ENCODE peak calls at places on chromosome 3, in seven cellular contexts. One of them, this sample, is unnamed.

GRCh38 chr3:171306631-171307030 is 153.6 kb downstream of the TNIK start:
- DNase-seq in stimulated activated CD4-positive, alpha-beta T cell treated with anti-CD3 and anti-CD28 coated beads, Interleukin-12 subunit alpha, Interleukin-12 subunit beta, amount 100 ng/mL, for 4 hours: no peak
- DNase-seq in cardiac septum: peak
- DNase-seq in AG10803: peak
- DNase-seq in stimulated activated CD8-positive, alpha-beta memory T cell treated with anti-CD3 and anti-CD28 coated beads, Interleukin-12 subunit alpha, Interleukin-12 subunit beta, amount 100 ng/mL, for 1 hour: no peak
- DNase-seq in T47D: no peak
- DNase-seq in HEK293T: peak
- DNase-seq in this sample: no peak

GRCh38 chr3:194281306-194281705 is 69.8 kb downstream of the CPN2 start:
- DNase-seq in stimulated activated CD4-positive, alpha-beta T cell treated with anti-CD3 and anti-CD28 coated beads, Interleukin-12 subunit alpha, Interleukin-12 subunit beta, amount 100 ng/mL, for 4 hours: no peak
- DNase-seq in cardiac septum: peak
- DNase-seq in AG10803: no peak
- DNase-seq in stimulated activated CD8-positive, alpha-beta memory T cell treated with anti-CD3 and anti-CD28 coated beads, Interleukin-12 subunit alpha, Interleukin-12 subunit beta, amount 100 ng/mL, for 1 hour: no peak
- DNase-seq in T47D: no peak
- DNase-seq in HEK293T: no peak
- DNase-seq in this sample: no peak

GRCh38 chr3:106759686-106760085 is 617.6 kb upstream of the CCDC54 start:
- DNase-seq in stimulated activated CD4-positive, alpha-beta T cell treated with anti-CD3 and anti-CD28 coated beads, Interleukin-12 subunit alpha, Interleukin-12 subunit beta, amount 100 ng/mL, for 4 hours: no peak
- DNase-seq in cardiac septum: no peak
- DNase-seq in AG10803: peak
- DNase-seq in stimulated activated CD8-positive, alpha-beta memory T cell treated with anti-CD3 and anti-CD28 coated beads, Interleukin-12 subunit alpha, Interleukin-12 subunit beta, amount 100 ng/mL, for 1 hour: no peak
- DNase-seq in T47D: no peak
- DNase-seq in HEK293T: no peak
- DNase-seq in this sample: no peak

GRCh38 chr3:41148901-41149300 is 50.4 kb upstream of the CTNNB1 start:
- DNase-seq in stimulated activated CD4-positive, alpha-beta T cell treated with anti-CD3 and anti-CD28 coated beads, Interleukin-12 subunit alpha, Interleukin-12 subunit beta, amount 100 ng/mL, for 4 hours: no peak
- DNase-seq in cardiac septum: no peak
- DNase-seq in AG10803: no peak
- DNase-seq in stimulated activated CD8-positive, alpha-beta memory T cell treated with anti-CD3 and anti-CD28 coated beads, Interleukin-12 subunit alpha, Interleukin-12 subunit beta, amount 100 ng/mL, for 1 hour: no peak
- DNase-seq in T47D: no peak
- DNase-seq in HEK293T: no peak
- DNase-seq in this sample: no peak

GRCh38 chr3:98482717-98483482 is 14.6 kb upstream of the OR5K2 start:
- DNase-seq in stimulated activated CD4-positive, alpha-beta T cell treated with anti-CD3 and anti-CD28 coated beads, Interleukin-12 subunit alpha, Interleukin-12 subunit beta, amount 100 ng/mL, for 4 hours: no peak
- DNase-seq in cardiac septum: peak
- DNase-seq in AG10803: no peak
- DNase-seq in stimulated activated CD8-positive, alpha-beta memory T cell treated with anti-CD3 and anti-CD28 coated beads, Interleukin-12 subunit alpha, Interleukin-12 subunit beta, amount 100 ng/mL, for 1 hour: no peak
- DNase-seq in T47D: peak
- DNase-seq in HEK293T: no peak
- DNase-seq in this sample: no peak

GRCh38 chr3:127749361-127749760 is 73.0 kb downstream of the MGLL start:
- DNase-seq in stimulated activated CD4-positive, alpha-beta T cell treated with anti-CD3 and anti-CD28 coated beads, Interleukin-12 subunit alpha, Interleukin-12 subunit beta, amount 100 ng/mL, for 4 hours: no peak
- DNase-seq in cardiac septum: no peak
- DNase-seq in AG10803: no peak
- DNase-seq in stimulated activated CD8-positive, alpha-beta memory T cell treated with anti-CD3 and anti-CD28 coated beads, Interleukin-12 subunit alpha, Interleukin-12 subunit beta, amount 100 ng/mL, for 1 hour: no peak
- DNase-seq in T47D: no peak
- DNase-seq in HEK293T: no peak
- DNase-seq in this sample: no peak

GRCh38 chr3:186705882-186706780 is 11.0 kb upstream of the KNG1 start:
- DNase-seq in stimulated activated CD4-positive, alpha-beta T cell treated with anti-CD3 and anti-CD28 coated beads, Interleukin-12 subunit alpha, Interleukin-12 subunit beta, amount 100 ng/mL, for 4 hours: no peak
- DNase-seq in cardiac septum: no peak
- DNase-seq in AG10803: no peak
- DNase-seq in stimulated activated CD8-positive, alpha-beta memory T cell treated with anti-CD3 and anti-CD28 coated beads, Interleukin-12 subunit alpha, Interleukin-12 subunit beta, amount 100 ng/mL, for 1 hour: no peak
- DNase-seq in T47D: no peak
- DNase-seq in HEK293T: no peak
- DNase-seq in this sample: peak

GRCh38 chr3:25493786-25494185 is 65.7 kb downstream of the RARB start:
- DNase-seq in stimulated activated CD4-positive, alpha-beta T cell treated with anti-CD3 and anti-CD28 coated beads, Interleukin-12 subunit alpha, Interleukin-12 subunit beta, amount 100 ng/mL, for 4 hours: no peak
- DNase-seq in cardiac septum: no peak
- DNase-seq in AG10803: peak
- DNase-seq in stimulated activated CD8-positive, alpha-beta memory T cell treated with anti-CD3 and anti-CD28 coated beads, Interleukin-12 subunit alpha, Interleukin-12 subunit beta, amount 100 ng/mL, for 1 hour: no peak
- DNase-seq in T47D: no peak
- DNase-seq in HEK293T: no peak
- DNase-seq in this sample: no peak

GRCh38 chr3:102179321-102180290 is 255.2 kb upstream of the ZPLD1 start:
- DNase-seq in stimulated activated CD4-positive, alpha-beta T cell treated with anti-CD3 and anti-CD28 coated beads, Interleukin-12 subunit alpha, Interleukin-12 subunit beta, amount 100 ng/mL, for 4 hours: no peak
- DNase-seq in cardiac septum: no peak
- DNase-seq in AG10803: no peak
- DNase-seq in stimulated activated CD8-positive, alpha-beta memory T cell treated with anti-CD3 and anti-CD28 coated beads, Interleukin-12 subunit alpha, Interleukin-12 subunit beta, amount 100 ng/mL, for 1 hour: no peak
- DNase-seq in T47D: peak
- DNase-seq in HEK293T: no peak
- DNase-seq in this sample: no peak

GRCh38 chr3:31823184-31823583 is 157.9 kb downstream of the OSBPL10 start:
- DNase-seq in stimulated activated CD4-positive, alpha-beta T cell treated with anti-CD3 and anti-CD28 coated beads, Interleukin-12 subunit alpha, Interleukin-12 subunit beta, amount 100 ng/mL, for 4 hours: no peak
- DNase-seq in cardiac septum: no peak
- DNase-seq in AG10803: no peak
- DNase-seq in stimulated activated CD8-positive, alpha-beta memory T cell treated with anti-CD3 and anti-CD28 coated beads, Interleukin-12 subunit alpha, Interleukin-12 subunit beta, amount 100 ng/mL, for 1 hour: no peak
- DNase-seq in T47D: no peak
- DNase-seq in HEK293T: no peak
- DNase-seq in this sample: no peak

GRCh38 chr3:116018651-116019050 is 395.3 kb downstream of the GAP43 start:
- DNase-seq in stimulated activated CD4-positive, alpha-beta T cell treated with anti-CD3 and anti-CD28 coated beads, Interleukin-12 subunit alpha, Interleukin-12 subunit beta, amount 100 ng/mL, for 4 hours: no peak
- DNase-seq in cardiac septum: no peak
- DNase-seq in AG10803: peak
- DNase-seq in stimulated activated CD8-positive, alpha-beta memory T cell treated with anti-CD3 and anti-CD28 coated beads, Interleukin-12 subunit alpha, Interleukin-12 subunit beta, amount 100 ng/mL, for 1 hour: no peak
- DNase-seq in T47D: no peak
- DNase-seq in HEK293T: no peak
- DNase-seq in this sample: no peak

GRCh38 chr3:128326051-128326823 is 140.5 kb downstream of the DNAJB8 start:
- DNase-seq in stimulated activated CD4-positive, alpha-beta T cell treated with anti-CD3 and anti-CD28 coated beads, Interleukin-12 subunit alpha, Interleukin-12 subunit beta, amount 100 ng/mL, for 4 hours: no peak
- DNase-seq in cardiac septum: peak
- DNase-seq in AG10803: no peak
- DNase-seq in stimulated activated CD8-positive, alpha-beta memory T cell treated with anti-CD3 and anti-CD28 coated beads, Interleukin-12 subunit alpha, Interleukin-12 subunit beta, amount 100 ng/mL, for 1 hour: no peak
- DNase-seq in T47D: no peak
- DNase-seq in HEK293T: no peak
- DNase-seq in this sample: no peak

GRCh38 chr3:144055604-144056003 is 84.0 kb downstream of the DIPK2A start:
- DNase-seq in stimulated activated CD4-positive, alpha-beta T cell treated with anti-CD3 and anti-CD28 coated beads, Interleukin-12 subunit alpha, Interleukin-12 subunit beta, amount 100 ng/mL, for 4 hours: no peak
- DNase-seq in cardiac septum: no peak
- DNase-seq in AG10803: peak
- DNase-seq in stimulated activated CD8-positive, alpha-beta memory T cell treated with anti-CD3 and anti-CD28 coated beads, Interleukin-12 subunit alpha, Interleukin-12 subunit beta, amount 100 ng/mL, for 1 hour: no peak
- DNase-seq in T47D: no peak
- DNase-seq in HEK293T: no peak
- DNase-seq in this sample: no peak

GRCh38 chr3:185696039-185696438 is 109.9 kb downstream of the SENP2 start:
- DNase-seq in stimulated activated CD4-positive, alpha-beta T cell treated with anti-CD3 and anti-CD28 coated beads, Interleukin-12 subunit alpha, Interleukin-12 subunit beta, amount 100 ng/mL, for 4 hours: no peak
- DNase-seq in cardiac septum: no peak
- DNase-seq in AG10803: no peak
- DNase-seq in stimulated activated CD8-positive, alpha-beta memory T cell treated with anti-CD3 and anti-CD28 coated beads, Interleukin-12 subunit alpha, Interleukin-12 subunit beta, amount 100 ng/mL, for 1 hour: no peak
- DNase-seq in T47D: no peak
- DNase-seq in HEK293T: no peak
- DNase-seq in this sample: no peak

GRCh38 chr3:105232536-105232935 is 134.2 kb upstream of the ALCAM start:
- DNase-seq in stimulated activated CD4-positive, alpha-beta T cell treated with anti-CD3 and anti-CD28 coated beads, Interleukin-12 subunit alpha, Interleukin-12 subunit beta, amount 100 ng/mL, for 4 hours: no peak
- DNase-seq in cardiac septum: no peak
- DNase-seq in AG10803: no peak
- DNase-seq in stimulated activated CD8-positive, alpha-beta memory T cell treated with anti-CD3 and anti-CD28 coated beads, Interleukin-12 subunit alpha, Interleukin-12 subunit beta, amount 100 ng/mL, for 1 hour: no peak
- DNase-seq in T47D: no peak
- DNase-seq in HEK293T: no peak
- DNase-seq in this sample: no peak

GRCh38 chr3:45127130-45127822 is 18.9 kb downstream of the CDCP1 start:
- DNase-seq in stimulated activated CD4-positive, alpha-beta T cell treated with anti-CD3 and anti-CD28 coated beads, Interleukin-12 subunit alpha, Interleukin-12 subunit beta, amount 100 ng/mL, for 4 hours: no peak
- DNase-seq in cardiac septum: no peak
- DNase-seq in AG10803: no peak
- DNase-seq in stimulated activated CD8-positive, alpha-beta memory T cell treated with anti-CD3 and anti-CD28 coated beads, Interleukin-12 subunit alpha, Interleukin-12 subunit beta, amount 100 ng/mL, for 1 hour: no peak
- DNase-seq in T47D: no peak
- DNase-seq in HEK293T: no peak
- DNase-seq in this sample: no peak

GRCh38 chr3:49713336-49714105 is 6.0 kb downstream of the AMIGO3 start:
- DNase-seq in stimulated activated CD4-positive, alpha-beta T cell treated with anti-CD3 and anti-CD28 coated beads, Interleukin-12 subunit alpha, Interleukin-12 subunit beta, amount 100 ng/mL, for 4 hours: no peak
- DNase-seq in cardiac septum: no peak
- DNase-seq in AG10803: no peak
- DNase-seq in stimulated activated CD8-positive, alpha-beta memory T cell treated with anti-CD3 and anti-CD28 coated beads, Interleukin-12 subunit alpha, Interleukin-12 subunit beta, amount 100 ng/mL, for 1 hour: no peak
- DNase-seq in T47D: no peak
- DNase-seq in HEK293T: no peak
- DNase-seq in this sample: no peak

GRCh38 chr3:15974647-15975046 is 176.9 kb upstream of the ANKRD28 start:
- DNase-seq in stimulated activated CD4-positive, alpha-beta T cell treated with anti-CD3 and anti-CD28 coated beads, Interleukin-12 subunit alpha, Interleukin-12 subunit beta, amount 100 ng/mL, for 4 hours: no peak
- DNase-seq in cardiac septum: no peak
- DNase-seq in AG10803: no peak
- DNase-seq in stimulated activated CD8-positive, alpha-beta memory T cell treated with anti-CD3 and anti-CD28 coated beads, Interleukin-12 subunit alpha, Interleukin-12 subunit beta, amount 100 ng/mL, for 1 hour: no peak
- DNase-seq in T47D: no peak
- DNase-seq in HEK293T: peak
- DNase-seq in this sample: no peak

GRCh38 chr3:115804722-115805121 is 181.4 kb downstream of the GAP43 start:
- DNase-seq in stimulated activated CD4-positive, alpha-beta T cell treated with anti-CD3 and anti-CD28 coated beads, Interleukin-12 subunit alpha, Interleukin-12 subunit beta, amount 100 ng/mL, for 4 hours: no peak
- DNase-seq in cardiac septum: no peak
- DNase-seq in AG10803: peak
- DNase-seq in stimulated activated CD8-positive, alpha-beta memory T cell treated with anti-CD3 and anti-CD28 coated beads, Interleukin-12 subunit alpha, Interleukin-12 subunit beta, amount 100 ng/mL, for 1 hour: no peak
- DNase-seq in T47D: no peak
- DNase-seq in HEK293T: no peak
- DNase-seq in this sample: no peak

GRCh38 chr3:188734395-188734794 is 437.4 kb upstream of the TPRG1 start:
- DNase-seq in stimulated activated CD4-positive, alpha-beta T cell treated with anti-CD3 and anti-CD28 coated beads, Interleukin-12 subunit alpha, Interleukin-12 subunit beta, amount 100 ng/mL, for 4 hours: no peak
- DNase-seq in cardiac septum: no peak
- DNase-seq in AG10803: peak
- DNase-seq in stimulated activated CD8-positive, alpha-beta memory T cell treated with anti-CD3 and anti-CD28 coated beads, Interleukin-12 subunit alpha, Interleukin-12 subunit beta, amount 100 ng/mL, for 1 hour: no peak
- DNase-seq in T47D: peak
- DNase-seq in HEK293T: no peak
- DNase-seq in this sample: no peak

This sample was measured in natural killer cell.